ENCODE peak calls at places on chromosomes 12 and 14, in ten cellular contexts. One of them, this sample, is unnamed.

GRCh38 chr12:11877869-11878780 is 192.6 kb upstream of the BCL2L14 start:
- DNase-seq in fibroblast of pulmonary artery: peak; percentile 77
- DNase-seq in cardiac muscle cell: peak; percentile 68
- DNase-seq in NCI-H1436: no peak
- DNase-seq in NCI-H1105: peak; percentile 58
- DNase-seq in stimulated activated CD8-positive, alpha-beta memory T cell treated with anti-CD3 and anti-CD28 coated beads, Interleukin-7, amount 100 ng/mL, for 24 hours: no peak
- DNase-seq in mucosa of gallbladder: no peak
- DNase-seq in T-cell: no peak
- DNase-seq in germinal center: no peak
- DNase-seq in activated T-cell treated with anti-CD3 and anti-CD28 coated beads for 1 hour: no peak
- DNase-seq in this sample: peak; percentile 79

GRCh38 chr12:76219806-76220205 is 128.4 kb downstream of the BBS10 start:
- DNase-seq in germinal center: no peak
- DNase-seq in NCI-H1436: no peak
- DNase-seq in fibroblast of pulmonary artery: no peak
- DNase-seq in NCI-H1105: no peak
- DNase-seq in cardiac muscle cell: no peak
- DNase-seq in activated T-cell treated with anti-CD3 and anti-CD28 coated beads for 1 hour: no peak
- DNase-seq in T-cell: no peak
- DNase-seq in stimulated activated CD8-positive, alpha-beta memory T cell treated with anti-CD3 and anti-CD28 coated beads, Interleukin-7, amount 100 ng/mL, for 24 hours: no peak
- DNase-seq in mucosa of gallbladder: no peak
- DNase-seq in this sample: peak; percentile 37

GRCh38 chr14:90499121-90499520 is 102.3 kb downstream of the CALM1 start:
- DNase-seq in cardiac muscle cell: no peak
- DNase-seq in activated T-cell treated with anti-CD3 and anti-CD28 coated beads for 1 hour: no peak
- DNase-seq in germinal center: no peak
- DNase-seq in NCI-H1436: no peak
- DNase-seq in T-cell: no peak
- DNase-seq in fibroblast of pulmonary artery: no peak
- DNase-seq in mucosa of gallbladder: no peak
- DNase-seq in stimulated activated CD8-positive, alpha-beta memory T cell treated with anti-CD3 and anti-CD28 coated beads, Interleukin-7, amount 100 ng/mL, for 24 hours: no peak
- DNase-seq in NCI-H1105: no peak
- DNase-seq in this sample: no peak

GRCh38 chr12:7144414-7145120 is 14.4 kb downstream of the CLSTN3 start:
- DNase-seq in stimulated activated CD8-positive, alpha-beta memory T cell treated with anti-CD3 and anti-CD28 coated beads, Interleukin-7, amount 100 ng/mL, for 24 hours: no peak
- DNase-seq in NCI-H1436: peak; percentile 17
- DNase-seq in NCI-H1105: peak; percentile 26
- DNase-seq in mucosa of gallbladder: no peak
- DNase-seq in T-cell: no peak
- DNase-seq in cardiac muscle cell: peak; percentile 57
- DNase-seq in germinal center: peak; percentile 57
- DNase-seq in activated T-cell treated with anti-CD3 and anti-CD28 coated beads for 1 hour: no peak
- DNase-seq in fibroblast of pulmonary artery: peak; percentile 61
- DNase-seq in this sample: peak; percentile 59

GRCh38 chr12:513446-513845 is 53.7 kb downstream of the B4GALNT3 start:
- DNase-seq in activated T-cell treated with anti-CD3 and anti-CD28 coated beads for 1 hour: no peak
- DNase-seq in NCI-H1436: no peak
- DNase-seq in T-cell: no peak
- DNase-seq in NCI-H1105: no peak
- DNase-seq in fibroblast of pulmonary artery: no peak
- DNase-seq in cardiac muscle cell: no peak
- DNase-seq in mucosa of gallbladder: no peak
- DNase-seq in germinal center: no peak
- DNase-seq in stimulated activated CD8-positive, alpha-beta memory T cell treated with anti-CD3 and anti-CD28 coated beads, Interleukin-7, amount 100 ng/mL, for 24 hours: no peak
- DNase-seq in this sample: no peak

GRCh38 chr12:45223868-45224267 is 8.0 kb downstream of the ANO6 start:
- DNase-seq in mucosa of gallbladder: no peak
- DNase-seq in NCI-H1436: no peak
- DNase-seq in stimulated activated CD8-positive, alpha-beta memory T cell treated with anti-CD3 and anti-CD28 coated beads, Interleukin-7, amount 100 ng/mL, for 24 hours: no peak
- DNase-seq in fibroblast of pulmonary artery: no peak
- DNase-seq in activated T-cell treated with anti-CD3 and anti-CD28 coated beads for 1 hour: no peak
- DNase-seq in cardiac muscle cell: no peak
- DNase-seq in T-cell: no peak
- DNase-seq in germinal center: no peak
- DNase-seq in NCI-H1105: no peak
- DNase-seq in this sample: no peak

GRCh38 chr14:85587152-85587697 is 57.3 kb downstream of the FLRT2 start:
- DNase-seq in mucosa of gallbladder: no peak
- DNase-seq in germinal center: no peak
- DNase-seq in activated T-cell treated with anti-CD3 and anti-CD28 coated beads for 1 hour: no peak
- DNase-seq in fibroblast of pulmonary artery: peak; percentile 65
- DNase-seq in cardiac muscle cell: peak; percentile 58
- DNase-seq in NCI-H1105: no peak
- DNase-seq in NCI-H1436: no peak
- DNase-seq in stimulated activated CD8-positive, alpha-beta memory T cell treated with anti-CD3 and anti-CD28 coated beads, Interleukin-7, amount 100 ng/mL, for 24 hours: no peak
- DNase-seq in T-cell: no peak
- DNase-seq in this sample: peak; percentile 49

GRCh38 chr12:12230275-12230674 is 36.6 kb downstream of the LRP6 start:
- DNase-seq in T-cell: no peak
- DNase-seq in stimulated activated CD8-positive, alpha-beta memory T cell treated with anti-CD3 and anti-CD28 coated beads, Interleukin-7, amount 100 ng/mL, for 24 hours: no peak
- DNase-seq in NCI-H1105: peak; percentile 42
- DNase-seq in mucosa of gallbladder: no peak
- DNase-seq in activated T-cell treated with anti-CD3 and anti-CD28 coated beads for 1 hour: no peak
- DNase-seq in NCI-H1436: no peak
- DNase-seq in germinal center: no peak
- DNase-seq in cardiac muscle cell: no peak
- DNase-seq in fibroblast of pulmonary artery: no peak
- DNase-seq in this sample: no peak

GRCh38 chr14:61365667-61366194 is 44.4 kb downstream of the PRKCH start:
- DNase-seq in cardiac muscle cell: no peak
- DNase-seq in T-cell: no peak
- DNase-seq in mucosa of gallbladder: no peak
- DNase-seq in stimulated activated CD8-positive, alpha-beta memory T cell treated with anti-CD3 and anti-CD28 coated beads, Interleukin-7, amount 100 ng/mL, for 24 hours: no peak
- DNase-seq in activated T-cell treated with anti-CD3 and anti-CD28 coated beads for 1 hour: no peak
- DNase-seq in germinal center: no peak
- DNase-seq in NCI-H1105: no peak
- DNase-seq in NCI-H1436: no peak
- DNase-seq in fibroblast of pulmonary artery: peak; percentile 65
- DNase-seq in this sample: peak; percentile 81

GRCh38 chr12:3342051-3342450 is 149.0 kb upstream of the PRMT8 start:
- DNase-seq in germinal center: no peak
- DNase-seq in NCI-H1436: peak; percentile 59
- DNase-seq in activated T-cell treated with anti-CD3 and anti-CD28 coated beads for 1 hour: no peak
- DNase-seq in cardiac muscle cell: peak; percentile 60
- DNase-seq in T-cell: no peak
- DNase-seq in NCI-H1105: peak; percentile 93
- DNase-seq in stimulated activated CD8-positive, alpha-beta memory T cell treated with anti-CD3 and anti-CD28 coated beads, Interleukin-7, amount 100 ng/mL, for 24 hours: no peak
- DNase-seq in mucosa of gallbladder: peak; percentile 18
- DNase-seq in fibroblast of pulmonary artery: peak; percentile 45
- DNase-seq in this sample: peak; percentile 70

GRCh38 chr14:97178781-97179180 is 381.6 kb downstream of the VRK1 start:
- DNase-seq in NCI-H1436: no peak
- DNase-seq in mucosa of gallbladder: no peak
- DNase-seq in stimulated activated CD8-positive, alpha-beta memory T cell treated with anti-CD3 and anti-CD28 coated beads, Interleukin-7, amount 100 ng/mL, for 24 hours: no peak
- DNase-seq in T-cell: no peak
- DNase-seq in germinal center: no peak
- DNase-seq in NCI-H1105: no peak
- DNase-seq in fibroblast of pulmonary artery: peak; percentile 1
- DNase-seq in cardiac muscle cell: peak; percentile 2
- DNase-seq in activated T-cell treated with anti-CD3 and anti-CD28 coated beads for 1 hour: no peak
- DNase-seq in this sample: peak; percentile 1

GRCh38 chr14:74599946-74600345 is 12.1 kb downstream of the LTBP2 start:
- DNase-seq in cardiac muscle cell: no peak
- DNase-seq in T-cell: no peak
- DNase-seq in NCI-H1436: no peak
- DNase-seq in germinal center: no peak
- DNase-seq in mucosa of gallbladder: no peak
- DNase-seq in stimulated activated CD8-positive, alpha-beta memory T cell treated with anti-CD3 and anti-CD28 coated beads, Interleukin-7, amount 100 ng/mL, for 24 hours: no peak
- DNase-seq in fibroblast of pulmonary artery: no peak
- DNase-seq in NCI-H1105: no peak
- DNase-seq in activated T-cell treated with anti-CD3 and anti-CD28 coated beads for 1 hour: no peak
- DNase-seq in this sample: no peak

GRCh38 chr14:76245097-76245496 is 93.4 kb downstream of the GPATCH2L start:
- DNase-seq in stimulated activated CD8-positive, alpha-beta memory T cell treated with anti-CD3 and anti-CD28 coated beads, Interleukin-7, amount 100 ng/mL, for 24 hours: no peak
- DNase-seq in cardiac muscle cell: no peak
- DNase-seq in fibroblast of pulmonary artery: no peak
- DNase-seq in T-cell: no peak
- DNase-seq in NCI-H1436: no peak
- DNase-seq in mucosa of gallbladder: no peak
- DNase-seq in NCI-H1105: no peak
- DNase-seq in germinal center: no peak
- DNase-seq in activated T-cell treated with anti-CD3 and anti-CD28 coated beads for 1 hour: no peak
- DNase-seq in this sample: no peak

GRCh38 chr12:98053202-98053601 is 462.2 kb upstream of the TMPO start:
- DNase-seq in stimulated activated CD8-positive, alpha-beta memory T cell treated with anti-CD3 and anti-CD28 coated beads, Interleukin-7, amount 100 ng/mL, for 24 hours: no peak
- DNase-seq in NCI-H1105: no peak
- DNase-seq in activated T-cell treated with anti-CD3 and anti-CD28 coated beads for 1 hour: no peak
- DNase-seq in fibroblast of pulmonary artery: no peak
- DNase-seq in cardiac muscle cell: no peak
- DNase-seq in germinal center: no peak
- DNase-seq in NCI-H1436: peak; percentile 34
- DNase-seq in mucosa of gallbladder: no peak
- DNase-seq in T-cell: no peak
- DNase-seq in this sample: no peak

GRCh38 chr12:54586620-54587019 is 1.8 kb downstream of the PPP1R1A start:
- DNase-seq in stimulated activated CD8-positive, alpha-beta memory T cell treated with anti-CD3 and anti-CD28 coated beads, Interleukin-7, amount 100 ng/mL, for 24 hours: no peak
- DNase-seq in mucosa of gallbladder: no peak
- DNase-seq in fibroblast of pulmonary artery: no peak
- DNase-seq in NCI-H1105: no peak
- DNase-seq in germinal center: no peak
- DNase-seq in cardiac muscle cell: no peak
- DNase-seq in NCI-H1436: no peak
- DNase-seq in activated T-cell treated with anti-CD3 and anti-CD28 coated beads for 1 hour: no peak
- DNase-seq in T-cell: no peak
- DNase-seq in this sample: no peak

GRCh38 chr14:97385727-97386126 is 588.5 kb downstream of the VRK1 start:
- DNase-seq in germinal center: no peak
- DNase-seq in mucosa of gallbladder: no peak
- DNase-seq in cardiac muscle cell: no peak
- DNase-seq in NCI-H1436: no peak
- DNase-seq in fibroblast of pulmonary artery: no peak
- DNase-seq in activated T-cell treated with anti-CD3 and anti-CD28 coated beads for 1 hour: no peak
- DNase-seq in NCI-H1105: no peak
- DNase-seq in stimulated activated CD8-positive, alpha-beta memory T cell treated with anti-CD3 and anti-CD28 coated beads, Interleukin-7, amount 100 ng/mL, for 24 hours: no peak
- DNase-seq in T-cell: no peak
- DNase-seq in this sample: no peak